ENCODE peak calls at places on chromosome 21, in six cellular contexts. U, G, P, S, N and D are unnamed samples.

GRCh38 chr21:35619184-35619583 is 441.1 kb downstream of the SETD4 start:
- DNase-seq in P (no peak), N (no peak), U (no peak), S (peak; percentile 81), G (peak; percentile 85), D (no peak)

GRCh38 chr21:10640446-10640845 is 119.1 kb downstream of the TPTE start:
- DNase-seq in U (no peak), N (no peak), P (no peak), G (no peak), S (no peak), D (no peak)

GRCh38 chr21:39564200-39564599 is 48.5 kb upstream of the B3GALT5 start:
- DNase-seq in G (no peak), P (no peak), S (no peak), U (no peak), N (no peak), D (no peak)

GRCh38 chr21:36450511-36450910 is 29.4 kb downstream of the CLDN14 start:
- DNase-seq in N (no peak), U (no peak), S (peak; percentile 41), G (peak; percentile 82), P (no peak), D (no peak)

GRCh38 chr21:33367309-33367973 is 35.8 kb upstream of the IFNGR2 start:
- DNase-seq in P (no peak), U (peak; percentile 47), S (no peak), N (peak; percentile 19), G (no peak), D (no peak)

GRCh38 chr21:46428987-46429710 is 29.5 kb upstream of the DIP2A start:
- DNase-seq in G (no peak), P (no peak), S (no peak), N (no peak), U (no peak), D (no peak)

GRCh38 chr21:9772348-9772672 is 749.1 kb upstream of the TPTE start:
- DNase-seq in U (no peak), S (no peak), G (no peak), P (no peak), N (no peak), D (no peak)

GRCh38 chr21:40847956-40848355 is 998 bp upstream of the DSCAM start:
- DNase-seq in P (no peak), U (no peak), S (no peak), G (no peak), N (peak; percentile 31), D (no peak)

GRCh38 chr21:28900481-28900880 is 92.2 kb downstream of the LTN1 start:
- DNase-seq in U (no peak), N (no peak), P (no peak), G (no peak), S (no peak), D (no peak)

GRCh38 chr21:26142363-26142762 is 28.2 kb downstream of the APP start:
- DNase-seq in S (no peak), P (no peak), N (no peak), U (no peak), G (no peak), D (no peak)

GRCh38 chr21:30349572-30349971 is 1.2 kb upstream of the KRTAP23-1 start:
- DNase-seq in U (no peak), P (no peak), S (peak; percentile 55), G (no peak), N (no peak), D (no peak)

GRCh38 chr21:46067505-46068201 is 30.3 kb upstream of the COL6A2 start:
- DNase-seq in P (no peak), U (no peak), N (no peak), S (no peak), G (no peak), D (no peak)

GRCh38 chr21:36589352-36589971 is 109.5 kb upstream of the SIM2 start:
- DNase-seq in G (peak; percentile 67), U (peak; percentile 72), P (peak; percentile 83), N (peak; percentile 19), S (peak; percentile 70), D (peak; percentile 24)

GRCh38 chr21:34298797-34299539 is 64.8 kb upstream of the KCNE2 start:
- DNase-seq in U (no peak), G (no peak), S (no peak), P (no peak), N (no peak), D (no peak)

GRCh38 chr21:17343055-17343454 is 169.8 kb upstream of the CXADR start:
- DNase-seq in P (peak; percentile 71), S (peak; percentile 17), U (peak; percentile 48), G (peak; percentile 32), N (peak; percentile 75), D (peak; percentile 14)

GRCh38 chr21:29384608-29385359 is 86.1 kb downstream of the BACH1 start:
- DNase-seq in N (no peak), S (no peak), P (no peak), U (no peak), G (no peak), D (no peak)

GRCh38 chr21:17911628-17912027 is 92.5 kb upstream of the C21orf91 start:
- DNase-seq in N (no peak), S (peak; percentile 89), G (peak; percentile 76), U (no peak), P (no peak), D (no peak)

GRCh38 chr21:37792046-37792445 is 124.2 kb downstream of the KCNJ6 start:
- DNase-seq in G (peak; percentile 8), P (no peak), N (no peak), U (no peak), S (no peak), D (no peak)

GRCh38 chr21:37658994-37659458 is 257.2 kb downstream of the KCNJ6 start:
- DNase-seq in S (peak; percentile 87), G (peak; percentile 92), P (no peak), U (no peak), N (no peak), D (peak; percentile 58)

GRCh38 chr21:15004721-15005370 is 60.0 kb downstream of the NRIP1 start:
- DNase-seq in S (no peak), P (no peak), N (no peak), G (peak; percentile 67), U (no peak), D (no peak)

GRCh38 chr21:15001773-15002647 is 62.8 kb downstream of the NRIP1 start:
- DNase-seq in G (no peak), S (no peak), P (no peak), U (no peak), N (no peak), D (no peak)

GRCh38 chr21:15005391-15005790 is 59.4 kb downstream of the NRIP1 start:
- DNase-seq in P (no peak), U (no peak), N (peak; percentile 26), G (peak; percentile 40), S (no peak), D (no peak)

GRCh38 chr21:15001113-15001512 is 63.7 kb downstream of the NRIP1 start:
- DNase-seq in P (no peak), G (no peak), N (no peak), U (no peak), S (no peak), D (no peak)

DNA sequence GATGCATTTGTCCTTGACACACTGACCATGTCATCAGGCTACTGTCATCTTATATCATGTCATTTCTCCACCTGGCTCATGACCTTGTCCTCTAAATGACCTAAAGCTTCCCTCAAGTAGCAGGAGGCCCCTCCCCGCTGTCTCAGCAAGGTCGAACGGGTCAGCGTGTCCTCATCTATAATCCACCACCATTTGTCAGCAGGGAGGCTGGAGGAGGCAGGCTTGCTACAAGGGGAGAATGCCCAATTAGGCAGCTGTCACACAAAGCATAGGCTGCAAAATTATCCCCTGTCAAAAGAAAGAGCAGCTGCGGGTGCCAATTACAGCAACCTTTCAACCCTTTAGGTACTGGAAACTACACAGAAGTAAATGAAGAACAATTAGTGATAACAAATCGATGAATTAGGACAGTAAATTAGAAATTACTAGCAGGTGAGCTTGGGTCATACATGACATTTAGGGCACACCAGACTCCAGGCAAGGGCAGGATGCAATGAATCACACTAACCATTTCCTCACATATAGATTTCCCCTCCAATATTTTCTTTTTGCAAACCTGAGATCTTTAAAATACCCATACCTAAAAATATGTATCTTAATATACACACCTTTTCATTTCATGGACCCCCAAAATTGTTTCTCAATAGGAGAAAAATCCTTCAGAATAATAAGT is 61.2 kb downstream of the NRIP1 start:
- DNase-seq in G (no peak), P (no peak), S (no peak), N (peak; percentile 66), U (no peak), D (no peak)
- TF ChIP-seq EZH2phosphoT487 in G (no peak), P (no peak), S (no peak), N (no peak), U (no peak), D (no peak)

DNA sequence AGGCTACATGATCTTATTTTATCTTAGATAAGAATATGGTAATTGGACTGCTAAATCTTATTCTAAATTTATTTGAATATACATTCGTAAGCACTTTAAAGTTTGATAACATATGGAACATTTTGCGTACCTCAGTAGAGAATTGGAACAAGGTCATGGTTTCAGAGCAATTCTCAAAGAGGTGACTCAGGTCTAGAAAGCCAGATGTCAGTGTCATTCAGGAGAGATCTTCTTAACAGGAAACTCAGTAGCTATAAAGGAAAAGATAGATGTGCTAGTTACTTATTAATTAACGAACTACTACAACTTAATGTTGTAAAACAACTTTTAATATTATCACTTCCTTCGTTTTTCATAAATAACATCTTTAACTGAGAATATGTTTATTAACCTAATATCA is 142.5 kb downstream of the USP25 start:
- DNase-seq in P (no peak), U (no peak), N (no peak), G (no peak), S (no peak), D (no peak)
- H3K36me3 ChIP-seq in P (peaks cover 4% of the 10 kb centered on the region), U (peaks cover 40% of the 10 kb centered on the region), N (no peaks in the 10 kb centered on the region), G (peaks cover 34% of the 10 kb centered on the region), S (peaks cover 26% of the 10 kb centered on the region), D (no peaks in the 10 kb centered on the region)

GRCh38 chr21:42522771-42523170 is 9.1 kb downstream of the SLC37A1 start:
- DNase-seq in G (no peak), N (no peak), U (no peak), S (no peak), P (no peak), D (no peak)
- H4K20me1 ChIP-seq in G (no peaks in the 10 kb centered on the region), N (no peaks in the 10 kb centered on the region), U (no peaks in the 10 kb centered on the region), S (no peaks in the 10 kb centered on the region), P (no peaks in the 10 kb centered on the region), D (no peaks in the 10 kb centered on the region)

GRCh38 chr21:31559368-31560119 is 99.9 kb upstream of the SOD1 start:
- DNase-seq in G (peak; percentile 94), P (peak; percentile 99), N (peak; percentile 98), S (peak; percentile 93), U (peak; percentile 99), D (peak; percentile 95)

GRCh38 chr21:31566611-31567010 is 92.9 kb upstream of the SOD1 start:
- DNase-seq in U (no peak), S (no peak), G (no peak), P (no peak), N (no peak), D (no peak)

GRCh38 chr21:31560479-31560878 is 99.0 kb upstream of the SOD1 start:
- DNase-seq in N (no peak), P (no peak), G (no peak), U (no peak), S (no peak), D (no peak)

GRCh38 chr21:31566061-31566460 is 93.4 kb upstream of the SOD1 start:
- DNase-seq in N (no peak), G (peak; percentile 9), U (peak; percentile 15), S (peak; percentile 38), P (peak; percentile 52), D (no peak)

GRCh38 chr21:31564439-31564838 is 95.1 kb upstream of the SOD1 start:
- DNase-seq in S (peak; percentile 32), P (no peak), U (no peak), N (no peak), G (no peak), D (no peak)
- TF ChIP-seq EZH2phosphoT487 in S (no peak), P (no peak), U (no peak), N (no peak), G (no peak), D (no peak)

GRCh38 chr21:44317871-44318270 is 18.0 kb downstream of the PFKL start:
- DNase-seq in G (no peak), S (no peak), U (no peak), N (no peak), P (no peak), D (no peak)
- H3K36me3 ChIP-seq in G (no peaks in the 10 kb centered on the region), S (peaks cover 12% of the 10 kb centered on the region), U (peaks cover 32% of the 10 kb centered on the region), N (no peaks in the 10 kb centered on the region), P (no peaks in the 10 kb centered on the region), D (no peaks in the 10 kb centered on the region)